ENCODE peak calls at places on chromosomes 3 and 15, in four cellular contexts. N is left ventricle myocardium inferior, R is neural progenitor cell, O is HepG2. B is an unnamed sample.

GRCh38 chr15:99719096-99719541 is 14.1 kb downstream of the LYSMD4 start:
- DNase-seq in N (no peak), R (no peak), O (no peak), B (peak)

GRCh38 chr3:106473576-106474506 is 605.0 kb upstream of the CBLB start:
- DNase-seq in N (no peak), R (no peak), O (no peak), B (no peak)

GRCh38 chr3:43194490-43195115 is 88.7 kb upstream of the POMGNT2 start:
- DNase-seq in N (no peak), R (no peak), O (no peak), B (no peak)

GRCh38 chr3:10726787-10727186 is 89.2 kb upstream of the SLC6A11 start:
- DNase-seq in N (no peak), R (no peak), O (no peak), B (no peak)

GRCh38 chr3:29065211-29065785 is 215.6 kb upstream of the RBMS3 start:
- DNase-seq in N (peak), R (peak), O (no peak), B (no peak)

GRCh38 chr3:169173636-169174035 is 489.9 kb downstream of the MECOM start:
- DNase-seq in N (no peak), R (no peak), O (no peak), B (no peak)

GRCh38 chr15:27086146-27086545 is 115.2 kb downstream of the GABRG3 start:
- DNase-seq in N (no peak), R (peak), O (no peak), B (no peak)

GRCh38 chr3:195207056-195207455 is 63.9 kb downstream of the XXYLT1 start:
- DNase-seq in N (no peak), R (no peak), O (no peak), B (no peak)

GRCh38 chr15:39594056-39594763 is 13.3 kb downstream of the THBS1 start:
- DNase-seq in N (no peak), R (no peak), O (no peak), B (no peak)

GRCh38 chr3:35862057-35862456 is 222.7 kb downstream of the ARPP21 start:
- DNase-seq in N (no peak), R (no peak), O (no peak), B (no peak)

GRCh38 chr15:61994216-61994615 is 66.0 kb downstream of the VPS13C start:
- DNase-seq in N (no peak), R (no peak), O (no peak), B (no peak)

GRCh38 chr3:152260026-152260425 is 8.7 kb upstream of the MBNL1 start:
- DNase-seq in N (no peak), R (no peak), O (peak), B (no peak)

GRCh38 chr3:184235381-184236032 is 6.1 kb downstream of the VWA5B2 start:
- DNase-seq in N (no peak), R (no peak), O (no peak), B (no peak)

GRCh38 chr15:35912196-35912595 is 366.2 kb upstream of the DPH6 start:
- DNase-seq in N (no peak), R (no peak), O (no peak), B (no peak)

GRCh38 chr3:88742674-88743507 is 364.5 kb upstream of the EPHA3 start:
- DNase-seq in N (no peak), R (no peak), O (no peak), B (no peak)

GRCh38 chr15:29942144-29942543 is 119.9 kb upstream of the TJP1 start:
- DNase-seq in N (no peak), R (peak), O (no peak), B (no peak)

GRCh38 chr3:104437891-104438290 is 928.8 kb upstream of the ALCAM start:
- DNase-seq in N (no peak), R (peak), O (no peak), B (no peak)

GRCh38 chr15:70442616-70443321 is 320.6 kb downstream of the UACA start:
- DNase-seq in N (no peak), R (no peak), O (no peak), B (no peak)

GRCh38 chr3:177596248-177596821 is 399.1 kb upstream of the TBL1XR1 start:
- DNase-seq in N (no peak), R (no peak), O (no peak), B (no peak)

GRCh38 chr3:13112521-13113345 is 39.5 kb upstream of the IQSEC1 start:
- DNase-seq in N (peak), R (no peak), O (no peak), B (no peak)

GRCh38 chr3:42032693-42033349 is 58.3 kb upstream of the TRAK1 start:
- DNase-seq in N (peak), R (peak), O (peak), B (no peak)

GRCh38 chr3:47003461-47004368 is 24.2 kb downstream of the NBEAL2 start:
- DNase-seq in N (peak), R (no peak), O (no peak), B (no peak)

GRCh38 chr3:47004369-47005211 is 25.1 kb downstream of the NBEAL2 start:
- DNase-seq in N (no peak), R (no peak), O (no peak), B (no peak)

GRCh38 chr3:47001731-47002489 is 22.4 kb downstream of the NBEAL2 start:
- DNase-seq in N (no peak), R (no peak), O (no peak), B (no peak)

GRCh38 chr3:47000922-47001730 is 21.7 kb downstream of the NBEAL2 start:
- DNase-seq in N (no peak), R (no peak), O (no peak), B (no peak)

DNA sequence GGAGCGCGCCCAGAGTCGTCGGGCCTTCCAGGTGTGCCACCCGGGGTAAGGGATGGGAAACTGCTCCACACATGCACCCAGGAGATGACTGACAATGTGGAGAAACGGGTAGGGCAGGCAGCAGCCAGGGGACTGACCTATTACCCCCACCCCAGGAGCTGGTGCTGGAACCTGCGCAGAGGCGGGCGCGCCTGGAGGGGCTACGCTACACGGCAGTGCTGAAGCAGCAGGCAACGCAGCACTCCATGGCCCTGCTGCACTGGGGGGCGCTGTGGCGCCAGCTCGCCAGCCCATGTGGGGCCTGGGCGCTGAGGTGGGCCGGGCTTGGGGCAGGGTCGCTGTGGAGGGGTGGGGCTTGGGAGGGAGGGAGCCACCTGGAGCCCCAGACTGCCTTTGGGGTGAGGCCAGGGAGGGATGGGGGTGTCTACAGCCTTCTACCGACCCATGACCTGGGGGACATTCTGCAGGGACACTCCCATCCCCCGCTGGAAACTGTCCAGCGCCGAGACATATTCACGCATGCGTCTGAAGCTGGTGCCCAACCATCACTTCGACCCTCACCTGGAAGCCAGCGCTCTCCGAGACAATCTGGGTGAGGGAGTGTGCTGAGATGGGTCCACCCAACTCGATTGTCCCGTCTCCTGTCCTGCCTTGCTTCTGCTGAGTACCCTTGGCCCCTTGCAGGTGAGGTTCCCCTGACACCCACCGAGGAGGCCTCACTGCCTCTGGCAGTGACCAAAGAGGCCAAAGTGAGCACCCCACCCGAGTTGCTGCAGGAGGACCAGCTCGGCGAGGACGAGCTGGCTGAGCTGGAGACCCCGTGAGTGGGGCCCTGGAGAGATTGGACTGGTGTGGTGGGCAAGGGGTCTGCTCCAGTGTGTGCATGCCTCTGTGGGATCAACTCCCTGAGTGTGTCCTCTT is 23.3 kb downstream of the NBEAL2 start:
- DNase-seq in N (no peak), R (peak), O (no peak), B (no peak)
- TF ChIP-seq CTCF in N (no peak), R (peak), O (peak), B (peak)

DNA sequence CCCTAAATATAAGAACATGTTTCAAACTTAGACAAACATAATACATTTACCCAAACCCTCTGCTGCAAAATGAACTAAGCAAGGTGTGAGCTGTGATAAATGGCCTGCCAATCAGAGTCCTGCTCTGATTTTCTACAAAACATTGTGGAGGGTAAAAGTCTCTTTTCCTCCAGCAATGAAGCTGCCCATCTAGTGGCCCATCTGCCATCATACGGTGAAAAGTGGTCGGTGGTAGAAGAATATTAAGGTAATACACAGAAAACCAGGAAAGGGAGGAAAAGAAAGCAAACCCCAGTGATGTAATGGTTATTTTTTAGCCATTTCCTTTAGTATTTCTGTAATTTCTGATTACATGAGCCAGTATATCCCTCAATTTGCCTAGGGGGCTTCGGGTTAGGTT is 838.1 kb downstream of the TBL1XR1 start:
- DNase-seq in N (no peak), R (no peak), O (no peak), B (no peak)
- TF ChIP-seq CTCF in N (no peak), R (peak), O (no peak), B (peak)

GRCh38 chr3:156471431-156471830 is 83.5 kb downstream of the SSR3 start:
- DNase-seq in N (no peak), R (no peak), O (no peak), B (no peak)

GRCh38 chr3:156477306-156477705 is 77.6 kb downstream of the SSR3 start:
- DNase-seq in N (no peak), R (peak), O (no peak), B (no peak)

GRCh38 chr3:156472150-156472549 is 82.8 kb downstream of the SSR3 start:
- DNase-seq in N (no peak), R (no peak), O (no peak), B (no peak)

GRCh38 chr3:156473341-156473740 is 81.6 kb downstream of the SSR3 start:
- DNase-seq in N (no peak), R (no peak), O (no peak), B (no peak)

DNA sequence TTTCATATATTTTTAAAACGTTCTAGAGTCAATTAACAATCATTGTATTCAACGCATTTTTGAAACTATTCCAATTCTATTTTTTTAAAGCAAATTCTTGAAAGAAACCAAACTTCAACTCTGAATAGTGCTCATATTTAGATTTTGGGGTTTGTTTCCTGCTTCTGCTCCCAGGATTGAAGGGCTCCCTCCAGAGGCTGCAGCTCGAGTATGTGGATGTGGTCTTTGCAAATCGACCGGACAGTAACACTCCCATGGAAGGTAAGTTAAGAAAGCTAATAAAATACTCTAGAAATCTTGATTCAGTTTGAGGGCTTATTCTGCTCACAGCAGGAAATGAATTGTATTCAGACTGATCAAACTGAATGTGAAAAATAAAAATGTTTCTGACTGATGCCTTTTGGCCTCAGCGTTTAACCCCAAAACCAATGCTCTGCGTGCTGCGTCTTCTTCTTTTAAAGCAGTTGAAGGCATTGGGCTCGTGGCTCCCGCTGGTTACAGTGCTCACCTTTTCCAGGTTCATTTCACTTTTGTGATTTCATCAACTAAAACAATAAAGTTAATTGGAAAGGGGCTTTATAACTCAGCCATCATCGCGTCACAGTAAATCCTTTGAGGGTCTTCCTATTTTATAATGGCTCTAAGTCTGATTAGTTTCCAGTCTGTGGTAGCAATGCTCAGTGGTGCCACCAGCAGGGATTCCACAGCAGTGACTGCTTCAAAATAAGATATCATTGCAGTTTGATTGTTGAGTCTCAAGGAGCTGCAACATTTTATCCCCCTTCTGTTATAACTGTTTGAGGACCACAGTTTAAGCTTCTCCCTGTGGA is 80.1 kb downstream of the SSR3 start:
- DNase-seq in N (no peak), R (peak), O (no peak), B (no peak)
- TF ChIP-seq CTCF in N (peak), R (peak), O (peak), B (peak)

DNA sequence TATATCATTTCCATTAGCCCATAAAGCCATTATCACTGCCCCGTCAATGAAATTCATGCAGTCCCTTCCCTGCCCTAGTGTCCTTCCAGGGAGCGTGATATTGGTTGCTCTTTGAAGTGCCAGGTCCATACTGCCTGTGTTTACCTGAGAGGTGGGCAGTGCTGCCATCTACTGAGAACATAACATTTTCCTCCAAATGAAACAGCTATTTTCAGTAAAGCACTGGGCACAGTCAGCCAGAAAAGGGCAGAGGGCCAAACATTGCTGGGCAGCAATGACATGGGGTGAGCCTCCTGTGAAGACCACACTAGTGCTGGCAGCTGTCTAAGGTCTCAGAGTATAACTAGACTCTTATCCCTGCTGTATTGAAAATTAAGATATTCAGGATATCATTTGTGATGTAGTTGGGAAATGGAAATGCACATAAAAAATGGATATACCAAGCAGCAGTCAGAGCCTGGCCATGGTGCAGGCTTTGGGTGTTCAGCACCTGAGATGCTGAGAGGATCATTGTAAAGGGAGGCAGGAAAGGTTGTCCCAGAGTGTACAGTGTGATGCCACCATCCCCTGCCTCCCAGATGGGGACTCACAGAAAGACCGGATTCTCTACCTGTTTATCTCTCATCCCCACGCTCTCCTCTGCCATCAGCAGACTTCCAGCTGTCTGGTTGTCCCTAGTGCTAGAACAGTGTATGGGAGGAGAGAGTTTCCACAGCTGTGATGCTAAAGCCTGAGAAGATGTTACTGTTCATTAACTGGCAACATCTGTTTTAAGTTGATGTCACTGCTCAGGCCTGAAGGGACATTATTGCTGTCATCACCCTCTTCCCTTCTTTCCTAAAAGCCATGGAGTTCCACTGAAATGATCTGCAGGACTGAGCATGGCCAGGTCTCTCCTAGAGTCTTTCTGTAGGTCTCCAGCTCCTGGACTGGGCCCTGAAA is 108.8 kb downstream of the ARNT2 start:
- DNase-seq in N (no peak), R (no peak), O (peak), B (no peak)
- TF ChIP-seq CTCF in N (peak), R (peak), O (peak), B (peak)

DNA sequence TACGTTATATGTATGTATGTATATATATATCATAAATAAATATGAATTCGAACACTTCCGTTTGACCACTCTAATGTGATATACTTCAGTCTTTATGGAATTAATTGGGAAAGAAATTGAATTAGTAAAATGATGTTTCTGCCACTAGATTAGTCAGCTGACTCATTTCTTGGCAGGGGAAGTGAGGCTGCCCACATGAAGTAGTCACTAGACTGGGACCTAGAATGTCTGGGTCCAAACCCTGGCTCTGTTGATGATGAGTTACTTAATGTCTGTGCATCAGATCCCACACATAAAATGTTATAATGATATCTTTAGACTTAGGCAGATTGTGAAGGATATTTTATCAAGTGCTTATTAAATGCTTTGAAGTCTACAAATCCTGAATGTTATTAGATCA is 27.4 kb upstream of the ARL14 start:
- DNase-seq in N (no peak), R (no peak), O (no peak), B (no peak)
- TF ChIP-seq CTCF in N (no peak), R (no peak), O (no peak), B (no peak)

GRCh38 chr3:172622916-172623700 is 87.8 kb downstream of the NCEH1 start:
- DNase-seq in N (no peak), R (peak), O (no peak), B (no peak)
- TF ChIP-seq CTCF in N (peak), R (peak), O (peak), B (peak)

DNA sequence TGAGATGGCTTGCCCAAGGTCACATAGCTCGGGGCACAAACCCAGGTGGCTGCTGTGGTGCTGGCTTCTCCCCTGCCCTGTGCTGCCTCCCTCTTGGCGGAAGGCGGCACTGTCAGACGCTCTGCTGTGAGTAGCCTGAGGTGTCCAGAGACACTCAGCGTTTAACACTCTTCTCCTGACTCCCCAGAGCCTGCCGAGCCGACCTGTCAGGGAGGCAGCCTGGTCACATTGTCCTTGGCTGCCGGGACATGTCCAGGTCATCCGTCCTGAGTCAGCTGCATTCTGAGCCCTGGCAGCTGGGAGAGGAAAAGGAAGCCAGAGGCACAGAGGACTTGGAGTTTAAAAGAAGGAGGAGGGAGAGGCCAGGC is 4.7 kb downstream of the LMAN1L start:
- DNase-seq in N (peak), R (peak), O (peak), B (no peak)
- TF ChIP-seq CTCF in N (peak), R (no peak), O (peak), B (no peak)

DNA sequence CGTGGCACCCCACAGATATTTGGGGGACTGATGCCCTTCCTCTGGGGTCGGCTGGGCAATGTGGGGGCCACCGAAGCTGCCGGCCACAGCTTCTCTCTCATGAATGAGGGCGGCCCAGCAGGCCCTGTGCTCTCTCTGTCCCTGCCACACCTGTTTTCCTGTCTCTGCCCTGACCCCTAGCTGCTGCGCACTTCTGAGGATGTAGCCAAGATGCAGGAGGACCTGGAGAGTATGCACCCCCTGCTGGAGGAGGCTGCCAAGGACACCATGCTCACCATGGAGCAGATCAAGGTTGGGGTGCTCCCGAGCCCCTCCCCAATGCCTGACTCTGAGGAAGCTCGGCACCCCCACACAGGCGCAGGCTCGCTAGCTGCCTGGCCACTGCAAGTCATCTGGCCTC is 59.7 kb downstream of the SEMA3G start:
- DNase-seq in N (no peak), R (peak), O (peak), B (no peak)
- TF ChIP-seq CTCF in N (peak), R (peak), O (peak), B (peak)

GRCh38 chr3:168096210-168096795 is 579 bp upstream of the GOLIM4 start:
- DNase-seq in N (peak), R (peak), O (peak), B (no peak)

GRCh38 chr3:168094877-168095610 is 680 bp downstream of the GOLIM4 start:
- DNase-seq in N (peak), R (peak), O (peak), B (peak)

GRCh38 chr3:168097381-168097780 is 1.7 kb upstream of the GOLIM4 start:
- DNase-seq in N (no peak), R (no peak), O (no peak), B (no peak)

GRCh38 chr3:168094580-168094876 is 1.2 kb downstream of the GOLIM4 start:
- DNase-seq in N (no peak), R (peak), O (no peak), B (no peak)

GRCh38 chr3:168095611-168096209 is at the start of gene GOLIM4:
- DNase-seq in N (peak), R (peak), O (peak), B (peak)
- TF ChIP-seq CTCF in N (peak), R (peak), O (peak), B (peak)